ENCODE peak calls at places on chromosomes 12 and 14, in four cellular contexts. W is GM12878, D is HL-60, R is K562. B is an unnamed sample.

GRCh38 chr14:59292028-59292427 is 103.6 kb downstream of the DAAM1 start:
- DNase-seq in W (no peak), D (no peak), R (no peak), B (no peak)

GRCh38 chr12:110001596-110001995 is 2.4 kb downstream of the ANKRD13A start:
- DNase-seq in W (no peak), D (no peak), R (no peak), B (no peak)

GRCh38 chr12:52006726-52007157 is at the start of gene TAMALIN:
- DNase-seq in W (no peak), D (no peak), R (peak), B (peak)

GRCh38 chr14:69363964-69364363 is 34.1 kb downstream of the ERH start:
- DNase-seq in W (no peak), D (no peak), R (no peak), B (no peak)

GRCh38 chr14:58771016-58771415 is 133.3 kb downstream of the DACT1 start:
- DNase-seq in W (no peak), D (no peak), R (no peak), B (no peak)

GRCh38 chr14:33165926-33166289 is 227.2 kb downstream of the NPAS3 start:
- DNase-seq in W (no peak), D (no peak), R (no peak), B (no peak)

GRCh38 chr14:61699092-61699491 is 3.8 kb downstream of the HIF1A start:
- DNase-seq in W (no peak), D (no peak), R (no peak), B (no peak)

GRCh38 chr12:126093911-126094310 is 1028.7 kb downstream of the AACS start:
- DNase-seq in W (no peak), D (no peak), R (peak), B (no peak)

GRCh38 chr14:95784137-95784536 is 70.2 kb upstream of the TCL1A start:
- DNase-seq in W (no peak), D (no peak), R (no peak), B (peak)

GRCh38 chr14:79831198-79831890 is 380.0 kb downstream of the DIO2 start:
- DNase-seq in W (no peak), D (no peak), R (no peak), B (no peak)

GRCh38 chr14:99387880-99388279 is 92.8 kb downstream of the SETD3 start:
- DNase-seq in W (no peak), D (no peak), R (no peak), B (no peak)

GRCh38 chr14:59591641-59592040 is 15.0 kb upstream of the CCDC175 start:
- DNase-seq in W (no peak), D (no peak), R (no peak), B (no peak)

GRCh38 chr14:71582705-71583104 is 349.5 kb upstream of the RGS6 start:
- DNase-seq in W (no peak), D (no peak), R (no peak), B (no peak)

GRCh38 chr12:550473-551260 is 90.9 kb downstream of the B4GALNT3 start:
- DNase-seq in W (no peak), D (no peak), R (no peak), B (no peak)

GRCh38 chr14:33916663-33917565 is 34.0 kb downstream of the EGLN3 start:
- DNase-seq in W (no peak), D (no peak), R (peak), B (no peak)

GRCh38 chr14:92706386-92706785 is 42.0 kb downstream of the LGMN start:
- DNase-seq in W (no peak), D (no peak), R (no peak), B (no peak)

GRCh38 chr12:51994539-51994820 is 12.3 kb upstream of the TAMALIN start:
- DNase-seq in W (no peak), D (no peak), R (no peak), B (no peak)

GRCh38 chr14:53060046-53060445 is 93.1 kb downstream of the DDHD1 start:
- DNase-seq in W (no peak), D (no peak), R (no peak), B (no peak)

GRCh38 chr12:15996254-15996653 is 85.1 kb downstream of the DERA start:
- DNase-seq in W (no peak), D (no peak), R (no peak), B (no peak)

GRCh38 chr12:67981236-67982164 is 7.7 kb upstream of the IFNG-AS1 start:
- DNase-seq in W (no peak), D (no peak), R (no peak), B (no peak)

GRCh38 chr12:92478692-92479091 is 224.1 kb upstream of the PLEKHG7 start:
- DNase-seq in W (no peak), D (no peak), R (no peak), B (no peak)

GRCh38 chr12:108117163-108117849 is 11.8 kb upstream of the WSCD2 start:
- DNase-seq in W (no peak), D (no peak), R (peak), B (no peak)

GRCh38 chr14:93035917-93036651 is 79.6 kb downstream of the ITPK1 start:
- DNase-seq in W (no peak), D (no peak), R (peak), B (no peak)

GRCh38 chr14:70013269-70013873 is 134.2 kb downstream of the SMOC1 start:
- DNase-seq in W (no peak), D (no peak), R (peak), B (peak)

GRCh38 chr14:94570440-94570839 is 9.2 kb downstream of the SERPINA4 start:
- DNase-seq in W (no peak), D (no peak), R (no peak), B (no peak)

GRCh38 chr14:90760591-90761316 is 55.5 kb downstream of the TTC7B start:
- DNase-seq in W (no peak), D (no peak), R (peak), B (no peak)

GRCh38 chr12:50842637-50843493 is at the start of gene TMPRSS12:
- DNase-seq in W (no peak), D (no peak), R (no peak), B (no peak)

GRCh38 chr12:50961708-50962107 is 9.4 kb downstream of the HIGD1C start:
- DNase-seq in W (no peak), D (no peak), R (no peak), B (no peak)

GRCh38 chr14:61553730-61554641 is 141.3 kb upstream of the HIF1A start:
- DNase-seq in W (no peak), D (no peak), R (no peak), B (no peak)

GRCh38 chr14:25622752-25623151 is 572.8 kb upstream of the STXBP6 start:
- DNase-seq in W (no peak), D (no peak), R (no peak), B (no peak)

GRCh38 chr12:124848621-124849380 is 14.9 kb downstream of the SCARB1 start:
- DNase-seq in W (no peak), D (no peak), R (no peak), B (no peak)

GRCh38 chr12:6434205-6435180 is 10.3 kb upstream of the CD27 start:
- DNase-seq in W (no peak), D (no peak), R (no peak), B (no peak)

GRCh38 chr12:129886541-129886940 is 17.3 kb downstream of the TMEM132D start:
- DNase-seq in W (no peak), D (no peak), R (no peak), B (no peak)

GRCh38 chr12:17609152-17609551 is 480.8 kb downstream of the RERGL start:
- DNase-seq in W (no peak), D (no peak), R (no peak), B (no peak)

GRCh38 chr12:32010631-32011030 is 51.4 kb downstream of the RESF1 start:
- DNase-seq in W (no peak), D (no peak), R (no peak), B (no peak)

GRCh38 chr12:32003654-32004053 is 44.4 kb downstream of the RESF1 start:
- DNase-seq in W (no peak), D (no peak), R (no peak), B (no peak)

GRCh38 chr12:32000373-32001005 is 41.3 kb downstream of the RESF1 start:
- DNase-seq in W (no peak), D (no peak), R (peak), B (no peak)

GRCh38 chr12:32002848-32003493 is 43.8 kb downstream of the RESF1 start:
- DNase-seq in W (no peak), D (no peak), R (no peak), B (no peak)

GRCh38 chr12:32005496-32006125 is 46.4 kb downstream of the RESF1 start:
- DNase-seq in W (no peak), D (no peak), R (peak), B (no peak)
- TF ChIP-seq SPI1 in W (no peak), D (no peak), R (no peak), B (no peak)

GRCh38 chr12:42588981-42589464 is 523 bp downstream of the PRICKLE1 start:
- DNase-seq in W (no peak), D (peak), R (peak), B (no peak)
- TF ChIP-seq SPI1 in W (no peak), D (no peak), R (no peak), B (no peak)

GRCh38 chr12:132384916-132385315 is 55.5 kb upstream of the GALNT9 start:
- DNase-seq in W (no peak), D (no peak), R (no peak), B (no peak)
- TF ChIP-seq SPI1 in W (no peak), D (no peak), R (no peak), B (no peak)

GRCh38 chr12:32134144-32134888 is 27.7 kb downstream of the BICD1 start:
- DNase-seq in W (peak), D (no peak), R (no peak), B (no peak)
- TF ChIP-seq SPI1 in W (no peak), D (no peak), R (no peak), B (peak)

GRCh38 chr12:26715232-26715631 is 117.8 kb downstream of the ITPR2 start:
- DNase-seq in W (no peak), D (no peak), R (no peak), B (no peak)
- TF ChIP-seq SPI1 in W (no peak), D (no peak), R (no peak), B (no peak)

DNA sequence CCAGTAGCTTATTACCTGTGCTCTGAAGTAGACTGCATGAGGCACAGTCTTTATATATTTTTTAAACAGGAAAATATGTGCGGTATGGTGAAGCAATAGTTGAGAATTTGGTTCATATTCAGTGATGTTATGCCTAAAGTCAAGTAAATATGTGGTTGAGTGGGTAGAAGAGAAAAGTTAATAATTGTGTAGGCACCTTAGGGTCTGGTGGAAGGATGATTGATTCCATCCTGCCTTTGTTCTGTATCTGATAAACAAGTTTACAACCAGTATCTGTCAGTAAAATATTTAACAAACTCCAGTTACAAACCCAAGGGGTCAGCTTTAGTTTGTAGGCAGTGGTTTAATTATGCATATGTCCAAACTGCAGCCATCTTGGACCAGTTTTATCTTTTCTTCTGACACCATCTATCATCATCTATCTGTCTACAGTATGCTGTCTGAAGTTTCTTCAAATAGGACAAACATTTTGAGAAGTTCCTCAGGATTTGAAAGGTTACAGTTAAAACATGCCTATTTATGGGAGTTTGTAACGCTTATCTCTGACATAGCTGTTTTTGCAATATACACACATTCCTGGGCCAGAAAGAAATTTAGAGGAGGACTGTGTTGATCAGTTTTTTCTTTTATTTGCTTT is 10.7 kb downstream of the SINHCAF start:
- DNase-seq in W (no peak), D (no peak), R (no peak), B (no peak)
- TF ChIP-seq SPI1 in W (no peak), D (no peak), R (no peak), B (no peak)

GRCh38 chr14:67636361-67636919 is 16.7 kb downstream of the ARG2 start:
- DNase-seq in W (peak), D (no peak), R (peak), B (no peak)
- TF ChIP-seq SPI1 in W (no peak), D (no peak), R (no peak), B (peak)

GRCh38 chr14:77320238-77320935 is at the start of gene POMT2:
- DNase-seq in W (peak), D (peak), R (peak), B (peak)

GRCh38 chr14:77319416-77319815 is 1.3 kb downstream of the POMT2 start:
- DNase-seq in W (no peak), D (no peak), R (no peak), B (no peak)

GRCh38 chr14:77316872-77317271 is 3.8 kb downstream of the POMT2 start:
- DNase-seq in W (no peak), D (no peak), R (no peak), B (no peak)

GRCh38 chr14:77315115-77315944 is 5.4 kb downstream of the POMT2 start:
- DNase-seq in W (no peak), D (no peak), R (no peak), B (no peak)

DNA sequence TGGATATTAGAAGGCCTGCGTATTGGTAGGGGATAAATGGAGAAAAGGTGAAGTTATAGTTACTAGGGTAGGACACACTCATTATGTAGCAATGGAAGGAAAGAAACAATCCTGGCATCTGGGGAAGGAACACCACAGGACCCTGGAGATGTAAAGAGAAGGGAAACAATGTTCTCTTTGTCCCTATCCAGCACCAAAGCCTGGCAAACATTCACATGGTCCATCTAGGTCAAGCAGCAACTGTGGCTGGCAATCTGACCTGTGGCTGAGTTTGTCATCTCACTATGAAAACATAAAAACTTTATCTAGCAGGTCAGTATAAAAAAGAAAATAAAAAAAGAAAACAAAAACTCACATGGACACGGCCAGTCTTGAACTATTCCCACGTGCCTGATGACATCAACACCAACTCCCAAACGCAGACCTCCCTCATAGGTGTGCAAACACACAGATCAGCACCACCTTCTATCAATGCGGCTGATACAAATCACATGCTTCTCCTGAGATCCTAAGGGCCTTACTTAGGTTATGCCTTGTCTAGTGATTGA is 2.6 kb downstream of the POMT2 start:
- DNase-seq in W (no peak), D (no peak), R (no peak), B (no peak)
- TF ChIP-seq SPI1 in W (no peak), D (no peak), R (no peak), B (no peak)